ENCODE peak calls at places on chromosome 11, in eight cellular contexts. G is upper lobe of right lung; I is astrocyte of the hippocampus; A is activated T-cell treated with anti-CD3 and anti-CD28 coated beads for 1 hour; B is stimulated activated CD4-positive, alpha-beta T cell treated with anti-CD3 and anti-CD28 coated beads, Interleukin-2, amount 100 ng/mL, for 48 hours; M is AG09319; P is M059J; Z is activated naive CD4-positive, alpha-beta T cell. F is an unnamed sample.
A peak's percentile ranks its signal among the peaks of the same experiment; 100 is the strongest.

GRCh38 chr11:34915136-34916013 is 804 bp downstream of the APIP start:
- DNase-seq in M (no peak), Z (no peak), I (no peak), A (no peak), P (no peak), B (peak; percentile 17), G (no peak), F (no peak)

GRCh38 chr11:127632546-127632945 is 632.0 kb upstream of the KIRREL3 start:
- DNase-seq in Z (no peak), B (no peak), A (no peak), P (no peak), M (no peak), G (no peak), I (no peak), F (no peak)

GRCh38 chr11:27012254-27012921 is 18.5 kb downstream of the FIBIN start:
- DNase-seq in A (no peak), Z (no peak), B (no peak), M (peak; percentile 24), I (peak; percentile 75), G (no peak), P (peak; percentile 6), F (no peak)

GRCh38 chr11:116062526-116063171 is 558.4 kb upstream of the CADM1 start:
- DNase-seq in P (peak; percentile 29), Z (no peak), A (no peak), M (no peak), B (no peak), G (no peak), I (peak; percentile 58), F (peak; percentile 18)

GRCh38 chr11:123719452-123719851 is 22.0 kb downstream of the ZNF202 start:
- DNase-seq in A (no peak), P (peak; percentile 36), Z (no peak), M (no peak), B (no peak), I (peak; percentile 6), G (no peak), F (no peak)

GRCh38 chr11:94747136-94748110 is 20.7 kb upstream of the AMOTL1 start:
- DNase-seq in M (no peak), B (no peak), Z (no peak), A (no peak), G (no peak), I (no peak), P (peak; percentile 93), F (no peak)

GRCh38 chr11:120712862-120713770 is 201.6 kb downstream of the GRIK4 start:
- DNase-seq in G (no peak), I (no peak), B (no peak), M (no peak), A (no peak), P (no peak), Z (no peak), F (no peak)

GRCh38 chr11:58674609-58675008 is 52.1 kb downstream of the CNTF start:
- DNase-seq in P (no peak), G (no peak), A (no peak), Z (no peak), I (no peak), B (no peak), M (no peak), F (no peak)

GRCh38 chr11:11985954-11986949 is 22.2 kb downstream of the DKK3 start:
- DNase-seq in A (no peak), M (no peak), Z (no peak), B (no peak), G (peak; percentile 20), P (no peak), I (no peak), F (no peak)

GRCh38 chr11:8832571-8833260 is 78.3 kb upstream of the AKIP1 start:
- DNase-seq in P (peak; percentile 93), M (peak; percentile 72), B (no peak), Z (no peak), G (peak; percentile 69), I (peak; percentile 91), A (no peak), F (no peak)

GRCh38 chr11:1836011-1836945 is 1.5 kb downstream of the SYT8 start:
- DNase-seq in M (no peak), A (no peak), P (no peak), I (no peak), Z (no peak), G (no peak), B (no peak), F (no peak)

GRCh38 chr11:85953491-85954143 is 98.4 kb downstream of the CCDC83 start:
- DNase-seq in P (peak; percentile 45), A (no peak), B (no peak), G (no peak), I (no peak), M (no peak), Z (no peak), F (no peak)

GRCh38 chr11:9001736-9002135 is 2.1 kb downstream of the NRIP3 start:
- DNase-seq in P (peak; percentile 92), G (no peak), Z (no peak), A (no peak), I (peak; percentile 60), M (no peak), B (peak; percentile 15), F (no peak)

GRCh38 chr11:71342116-71342515 is 89.7 kb upstream of the SHANK2 start:
- DNase-seq in I (no peak), M (no peak), Z (no peak), G (peak; percentile 61), P (peak; percentile 22), A (no peak), B (no peak), F (no peak)

GRCh38 chr11:72643547-72643946 is 30.7 kb downstream of the PDE2A start:
- DNase-seq in I (peak; percentile 39), P (peak; percentile 89), M (no peak), G (no peak), B (no peak), Z (no peak), A (no peak), F (no peak)

GRCh38 chr11:82944198-82944597 is 42.7 kb downstream of the DDIAS start:
- DNase-seq in M (no peak), I (no peak), A (no peak), G (no peak), Z (no peak), P (no peak), B (no peak), F (no peak)

GRCh38 chr11:131025020-131025419 is 108.7 kb upstream of the SNX19 start:
- DNase-seq in B (no peak), G (no peak), A (no peak), Z (no peak), I (peak; percentile 51), M (no peak), P (peak; percentile 51), F (no peak)

GRCh38 chr11:111707039-111707690 is 59.0 kb downstream of the PPP2R1B start:
- DNase-seq in M (peak; percentile 86), G (no peak), P (peak; percentile 66), A (no peak), B (no peak), I (peak; percentile 88), Z (no peak), F (peak; percentile 43)

GRCh38 chr11:122248939-122249338 is 132.9 kb upstream of the BLID start:
- DNase-seq in M (no peak), P (peak; percentile 85), G (no peak), I (no peak), A (no peak), Z (no peak), B (no peak), F (no peak)

GRCh38 chr11:2533642-2534115 is 88.9 kb downstream of the KCNQ1 start:
- DNase-seq in I (peak; percentile 98), B (no peak), M (peak; percentile 63), Z (no peak), P (peak; percentile 93), A (no peak), G (peak; percentile 85), F (peak; percentile 66)

GRCh38 chr11:7892059-7892699 is 38.9 kb downstream of the OR10A6 start:
- DNase-seq in G (no peak), I (peak; percentile 16), P (peak; percentile 74), Z (no peak), M (peak; percentile 38), B (no peak), A (no peak), F (no peak)

GRCh38 chr11:33668468-33668825 is 32.2 kb downstream of the C11orf91 start:
- DNase-seq in A (no peak), P (no peak), Z (no peak), G (no peak), M (no peak), B (no peak), I (no peak), F (no peak)

GRCh38 chr11:127369301-127369968 is 368.9 kb upstream of the KIRREL3 start:
- DNase-seq in G (no peak), A (no peak), B (no peak), I (no peak), P (no peak), Z (no peak), M (no peak), F (no peak)

GRCh38 chr11:115581871-115582639 is 77.8 kb upstream of the CADM1 start:
- DNase-seq in P (peak; percentile 48), M (no peak), I (peak; percentile 33), G (no peak), Z (no peak), B (no peak), A (no peak), F (no peak)

GRCh38 chr11:78840190-78840589 is 265.5 kb upstream of the NARS2 start:
- DNase-seq in A (no peak), G (no peak), Z (no peak), B (no peak), M (peak; percentile 77), P (no peak), I (no peak), F (no peak)

GRCh38 chr11:125902315-125902926 is 585 bp downstream of the PUS3 start:
- DNase-seq in G (no peak), M (no peak), I (no peak), P (no peak), B (no peak), A (no peak), Z (no peak), F (no peak)

GRCh38 chr11:122306776-122307479 is 190.9 kb upstream of the BLID start:
- DNase-seq in P (no peak), A (no peak), M (peak; percentile 56), G (no peak), I (no peak), B (no peak), Z (no peak), F (no peak)

GRCh38 chr11:103803062-103803461 is 233.4 kb upstream of the DDI1 start:
- DNase-seq in G (no peak), I (peak; percentile 60), Z (no peak), P (no peak), M (no peak), A (no peak), B (no peak), F (no peak)

GRCh38 chr11:117328414-117329010 is 858 bp downstream of the CEP164 start:
- DNase-seq in I (peak; percentile 61), P (peak; percentile 49), B (no peak), A (no peak), M (no peak), Z (no peak), G (no peak), F (no peak)

GRCh38 chr11:34276465-34276864 is 81.3 kb downstream of the ABTB2 start:
- DNase-seq in I (no peak), Z (no peak), G (no peak), A (no peak), M (no peak), P (no peak), B (no peak), F (no peak)

GRCh38 chr11:105229257-105229656 is 89.7 kb upstream of the CARD18 start:
- DNase-seq in A (no peak), P (peak; percentile 13), I (no peak), Z (no peak), B (no peak), G (no peak), M (no peak), F (no peak)

GRCh38 chr11:124470516-124471231 is 25.2 kb upstream of the OR8B8 start:
- DNase-seq in P (no peak), A (no peak), I (no peak), Z (no peak), M (no peak), G (no peak), B (no peak), F (no peak)

GRCh38 chr11:47111318-47111804 is 65.3 kb downstream of the ARFGAP2 start:
- DNase-seq in A (no peak), G (no peak), P (no peak), Z (no peak), B (no peak), I (no peak), M (no peak), F (no peak)

GRCh38 chr11:130477646-130478203 is 29.3 kb downstream of the ADAMTS15 start:
- DNase-seq in P (no peak), Z (no peak), G (no peak), B (no peak), M (no peak), I (peak; percentile 20), A (no peak), F (no peak)

F was measured in breast epithelium.